ENCODE peak calls at places on chromosomes 6 and 20, in five cellular contexts. W is SK-N-SH, L is fibroblast of mammary gland, D is tibial nerve, H is breast epithelium. X is an unnamed sample.
A peak's percentile ranks its signal among the peaks of the same experiment; 100 is the strongest.

GRCh38 chr6:159351707-159352106 is 182.5 kb downstream of the FNDC1 start:
- DNase-seq in W (no peak), L (no peak), D (no peak), H (no peak), X (no peak)

GRCh38 chr6:151804585-151805285 is 2.7 kb upstream of the ESR1 start:
- DNase-seq in H (no peak), W (no peak), D (no peak), L (no peak), X (no peak)

GRCh38 chr20:35837577-35838195 is 65.9 kb downstream of the PHF20 start:
- DNase-seq in D (no peak), W (no peak), H (no peak), L (peak; percentile 25), X (no peak)

GRCh38 chr6:56359201-56359899 is 112.0 kb upstream of the COL21A1 start:
- DNase-seq in D (peak; percentile 89), H (peak; percentile 49), L (peak; percentile 83), W (peak; percentile 50), X (peak; percentile 61)

GRCh38 chr6:40328376-40328987 is 258.7 kb downstream of the LRFN2 start:
- DNase-seq in D (no peak), W (peak; percentile 63), L (no peak), H (peak; percentile 50), X (no peak)

GRCh38 chr20:25858495-25859425 is 162.1 kb upstream of the ZNF337 start:
- DNase-seq in W (no peak), L (no peak), D (no peak), H (no peak), X (no peak)

GRCh38 chr6:46653439-46653942 is 716 bp downstream of the SLC25A27 start:
- DNase-seq in L (peak; percentile 12), W (no peak), D (no peak), H (no peak), X (no peak)

GRCh38 chr6:125812394-125813231 is 21.9 kb downstream of the NCOA7 start:
- DNase-seq in D (no peak), L (peak; percentile 96), W (no peak), H (no peak), X (no peak)

GRCh38 chr20:57760698-57761412 is 51.0 kb upstream of the PMEPA1 start:
- DNase-seq in H (no peak), L (no peak), D (no peak), W (no peak), X (no peak)

GRCh38 chr6:43833223-43833995 is 63.4 kb downstream of the VEGFA start:
- DNase-seq in L (no peak), W (peak; percentile 61), D (no peak), H (no peak), X (no peak)

GRCh38 chr6:32148722-32149576 is 2.8 kb downstream of the PRRT1 start:
- DNase-seq in W (peak; percentile 65), L (no peak), D (peak; percentile 54), H (no peak), X (no peak)

GRCh38 chr6:113723182-113723581 is 134.0 kb upstream of the MARCKS start:
- DNase-seq in L (no peak), H (no peak), D (no peak), W (no peak), X (no peak)

GRCh38 chr6:71420693-71421328 is 132.2 kb downstream of the OGFRL1 start:
- DNase-seq in D (peak; percentile 91), H (peak; percentile 97), L (peak; percentile 94), W (peak; percentile 92), X (no peak)

GRCh38 chr6:157239671-157240058 is 83.7 kb downstream of the TMEM242 start:
- DNase-seq in D (no peak), H (no peak), W (no peak), L (no peak), X (no peak)